ENCODE peak calls at places on chromosome 17, in six cellular contexts. H is mesenchymal stem cell, U is neuronal stem cell, M is IMR-90, G is H1, A is trophoblast cell. D is an unnamed sample.

GRCh38 chr17:66957951-66958579 is 6.4 kb upstream of the CACNG4 start:
- DNase-seq in H (no peak), U (no peak), M (peak), G (no peak), A (no peak), D (no peak)

GRCh38 chr17:1532836-1533602 is 16.6 kb upstream of the INPP5K start:
- DNase-seq in H (peak), U (no peak), M (no peak), G (peak), A (no peak), D (peak)

GRCh38 chr17:72446118-72446517 is 325.3 kb downstream of the SOX9 start:
- DNase-seq in H (no peak), U (no peak), M (no peak), G (no peak), A (no peak), D (no peak)

GRCh38 chr17:74833501-74834361 is 26.0 kb downstream of the GRIN2C start:
- DNase-seq in H (no peak), U (no peak), M (peak), G (no peak), A (no peak), D (no peak)

GRCh38 chr17:67503184-67503583 is 126.1 kb downstream of the PITPNC1 start:
- DNase-seq in H (no peak), U (no peak), M (peak), G (no peak), A (no peak), D (no peak)

GRCh38 chr17:42009170-42009569 is 8.1 kb downstream of the DNAJC7 start:
- DNase-seq in H (no peak), U (no peak), M (no peak), G (no peak), A (no peak), D (peak)

GRCh38 chr17:2056221-2057129 is 1.6 kb downstream of the HIC1 start:
- DNase-seq in H (peak), U (no peak), M (peak), G (no peak), A (peak), D (peak)

GRCh38 chr17:77959216-77959925 is 868 bp downstream of the TNRC6C start:
- DNase-seq in H (peak), U (no peak), M (peak), G (no peak), A (no peak), D (peak)

GRCh38 chr17:13953871-13954270 is 115.4 kb upstream of the COX10 start:
- DNase-seq in H (peak), U (no peak), M (peak), G (no peak), A (no peak), D (no peak)

GRCh38 chr17:74430706-74431567 is 951 bp upstream of the GPRC5C start:
- DNase-seq in H (peak), U (peak), M (peak), G (no peak), A (no peak), D (peak)

GRCh38 chr17:20924306-20924705 is 118.5 kb downstream of the USP22 start:
- DNase-seq in H (no peak), U (no peak), M (no peak), G (no peak), A (no peak), D (peak)

GRCh38 chr17:29119265-29119664 is 60.9 kb downstream of the MYO18A start:
- DNase-seq in H (no peak), U (no peak), M (no peak), G (no peak), A (no peak), D (no peak)

GRCh38 chr17:29117440-29117753 is 62.8 kb downstream of the MYO18A start:
- DNase-seq in H (no peak), U (no peak), M (no peak), G (no peak), A (no peak), D (no peak)

GRCh38 chr17:29115435-29115834 is 64.8 kb downstream of the MYO18A start:
- DNase-seq in H (no peak), U (no peak), M (no peak), G (no peak), A (no peak), D (no peak)

GRCh38 chr17:29115906-29116651 is 64.1 kb downstream of the MYO18A start:
- DNase-seq in H (peak), U (no peak), M (peak), G (peak), A (no peak), D (peak)

GRCh38 chr17:29116652-29117439 is 63.4 kb downstream of the MYO18A start:
- DNase-seq in H (peak), U (peak), M (peak), G (peak), A (peak), D (peak)
- H3K4me3 ChIP-seq in H (no peak), U (no peak), M (no peak), G (no peak), A (no peak), D (no peak)

GRCh38 chr17:60391419-60392041 is 403 bp downstream of the USP32 start:
- DNase-seq in H (no peak), U (no peak), M (no peak), G (peak), A (no peak), D (no peak)
- H3K23ac ChIP-seq in H (no peak), U (peak), M (peak), G (no peak), A (no peak), D (peak)

GRCh38 chr17:57873261-57874057 is 23.6 kb upstream of the MRPS23 start:
- DNase-seq in H (no peak), U (no peak), M (no peak), G (no peak), A (no peak), D (peak)
- H3K4ac ChIP-seq in H (peak), U (peak), M (peak), G (peak), A (peak), D (peak)

GRCh38 chr17:17741346-17742023 is 60.2 kb downstream of the RAI1 start:
- DNase-seq in H (peak), U (peak), M (no peak), G (no peak), A (no peak), D (peak)
- H3K4me3 ChIP-seq in H (peak), U (no peak), M (no peak), G (peak), A (no peak), D (no peak)

DNA sequence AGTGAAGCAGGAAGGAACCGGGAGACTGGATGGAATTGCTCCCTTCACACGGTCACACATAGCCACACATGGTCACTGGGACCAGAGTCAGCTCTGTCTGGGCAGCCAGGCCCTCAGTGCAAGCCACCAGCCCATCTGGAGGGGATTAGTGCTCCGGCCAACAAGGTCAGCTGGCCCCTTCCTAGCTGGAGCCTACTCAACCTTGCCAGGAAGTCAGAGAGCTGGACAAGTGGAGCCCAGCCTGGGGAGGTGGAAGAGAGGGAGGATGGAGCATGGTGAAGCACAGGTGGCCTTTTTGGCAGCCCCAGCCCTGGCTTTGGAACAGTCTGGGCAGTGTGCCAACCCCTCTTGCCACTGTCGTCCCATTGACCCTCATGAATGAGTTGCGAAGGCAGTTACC is 3.7 kb upstream of the CACNA1G start:
- DNase-seq in H (no peak), U (no peak), M (no peak), G (no peak), A (no peak), D (no peak)
- H3K23ac ChIP-seq in H (no peak), U (peak), M (no peak), G (no peak), A (no peak), D (no peak)

DNA sequence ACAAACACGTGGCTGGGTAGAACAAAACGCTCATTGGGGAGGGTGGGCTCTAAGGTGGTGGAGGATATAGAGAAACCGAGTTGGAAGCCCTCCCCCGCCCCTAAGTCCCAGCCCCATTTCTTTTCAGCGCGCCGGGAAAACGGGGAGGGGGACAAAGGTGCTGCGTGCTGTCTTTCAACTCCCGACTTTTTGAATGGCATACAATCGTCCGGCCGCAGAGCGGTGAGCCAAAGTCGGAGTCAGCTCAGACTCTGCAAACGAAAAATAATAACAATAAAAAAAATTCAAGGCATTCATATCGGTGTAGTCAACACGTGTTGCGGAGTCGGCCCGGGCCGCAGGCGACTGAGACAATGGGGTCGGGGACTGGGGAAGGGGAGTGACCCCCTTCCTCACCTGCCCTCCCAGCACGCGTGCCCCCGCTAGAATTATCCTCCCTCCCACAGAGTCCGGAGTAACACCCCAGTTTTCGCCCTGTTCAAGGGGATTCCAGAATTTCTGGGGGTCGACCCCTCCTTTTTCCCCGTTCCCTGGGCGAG is 1.8 kb upstream of the IGF2BP1 start:
- DNase-seq in H (peak), U (peak), M (no peak), G (no peak), A (no peak), D (peak)
- H3K4ac ChIP-seq in H (peak), U (peak), M (peak), G (peak), A (peak), D (peak)

DNA sequence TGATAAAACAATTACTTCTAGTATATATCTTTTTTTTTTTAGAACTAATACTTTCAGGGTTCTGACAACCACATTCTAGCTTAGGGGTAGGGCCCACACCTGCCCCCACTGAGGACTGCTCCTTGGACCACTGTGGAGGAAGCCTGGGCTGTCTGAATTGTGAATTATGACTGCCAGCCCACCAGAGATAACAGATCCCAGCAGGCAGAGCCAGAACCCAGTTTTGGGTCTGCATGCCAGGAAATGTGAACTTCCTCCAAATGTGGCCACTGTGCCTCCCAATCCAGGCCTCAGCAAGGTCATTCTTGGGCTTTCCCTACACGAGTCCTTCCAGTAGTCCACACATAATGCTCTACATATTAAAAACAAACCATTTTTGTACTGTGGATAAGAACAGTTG is 15.9 kb downstream of the VEZF1 start:
- DNase-seq in H (no peak), U (no peak), M (no peak), G (no peak), A (no peak), D (no peak)
- H3K4me3 ChIP-seq in H (no peak), U (no peak), M (no peak), G (no peak), A (no peak), D (no peak)

DNA sequence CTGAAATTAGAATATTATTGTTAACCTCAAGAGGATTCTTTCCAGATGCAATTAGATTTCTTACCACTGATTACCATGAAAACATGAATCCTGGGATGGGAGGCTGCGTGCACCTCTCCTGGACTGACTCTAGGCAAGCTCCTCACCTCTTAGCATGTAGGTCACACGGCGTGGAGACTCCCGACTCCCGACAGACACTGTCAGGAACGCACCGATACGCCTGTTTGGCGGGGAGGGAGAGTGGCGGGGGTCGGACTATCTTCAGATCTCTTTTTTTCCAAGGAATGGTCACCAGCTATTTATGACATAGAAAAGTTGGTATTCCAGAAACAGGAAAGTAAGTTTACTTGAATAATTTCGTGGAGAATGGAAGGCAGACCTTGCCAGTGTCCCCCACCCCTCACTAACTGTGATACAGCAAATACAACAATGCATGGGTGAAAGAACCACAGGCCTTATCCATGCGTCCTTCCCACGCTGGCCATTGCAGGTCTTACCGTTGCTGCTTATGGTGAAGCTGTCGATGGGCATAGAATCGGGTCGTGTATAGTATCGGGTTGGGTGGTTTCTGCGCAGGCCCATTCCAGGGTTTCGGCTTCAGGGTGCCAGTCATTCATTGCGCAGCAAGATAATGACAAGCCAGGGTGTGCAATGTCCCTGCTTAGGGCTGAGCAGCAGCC is 62.6 kb upstream of the ENDOV start:
- DNase-seq in H (no peak), U (no peak), M (no peak), G (no peak), A (no peak), D (no peak)
- H3K23ac ChIP-seq in H (no peak), U (peak), M (no peak), G (no peak), A (no peak), D (no peak)

D was measured in mesendoderm.